ENCODE peak calls at places on chromosomes 5 and 9, in nine cellular contexts. P, A, I, T, M, K, W, V and H are unnamed samples.

GRCh38 chr5:167332291-167332690 is 959.2 kb upstream of the WWC1 start:
- DNase-seq in A (no peak), W (no peak), V (no peak), M (peak; percentile 55), I (no peak), K (no peak), P (no peak), T (no peak), H (no peak)

GRCh38 chr9:77237896-77238295 is 60.6 kb downstream of the VPS13A start:
- DNase-seq in K (no peak), A (no peak), T (no peak), P (no peak), W (no peak), M (no peak), I (no peak), V (no peak), H (no peak)

GRCh38 chr5:82183828-82184227 is 94.3 kb downstream of the RPS23 start:
- DNase-seq in W (no peak), M (no peak), P (no peak), V (no peak), K (no peak), A (peak; percentile 5), T (no peak), I (no peak), H (no peak)

GRCh38 chr9:107142430-107142829 is 140.6 kb upstream of the RAD23B start:
- DNase-seq in V (no peak), W (no peak), A (no peak), I (no peak), M (no peak), K (peak; percentile 11), T (no peak), P (peak; percentile 17), H (no peak)

GRCh38 chr5:149946118-149946517 is 1.5 kb upstream of the PDE6A start:
- DNase-seq in M (no peak), A (no peak), K (no peak), W (no peak), T (no peak), I (no peak), P (no peak), V (no peak), H (peak; percentile 70)

GRCh38 chr5:40165789-40166728 is 513.7 kb upstream of the PTGER4 start:
- DNase-seq in P (no peak), W (no peak), T (peak; percentile 32), I (peak; percentile 44), V (no peak), A (no peak), K (no peak), M (peak; percentile 3), H (no peak)

GRCh38 chr9:82354260-82354659 is 365.7 kb downstream of the SPATA31D1 start:
- DNase-seq in K (no peak), M (no peak), W (no peak), P (no peak), I (no peak), V (no peak), A (no peak), T (no peak), H (no peak)

GRCh38 chr5:95238560-95239325 is 46.2 kb downstream of the MCTP1 start:
- DNase-seq in V (no peak), I (no peak), W (no peak), K (no peak), P (no peak), M (no peak), A (no peak), T (peak; percentile 54), H (peak; percentile 3)

GRCh38 chr5:39024005-39024404 is 50.2 kb downstream of the RICTOR start:
- DNase-seq in M (peak; percentile 44), K (no peak), W (no peak), T (peak; percentile 40), A (peak; percentile 20), V (no peak), P (no peak), I (peak; percentile 55), H (no peak)

DNA sequence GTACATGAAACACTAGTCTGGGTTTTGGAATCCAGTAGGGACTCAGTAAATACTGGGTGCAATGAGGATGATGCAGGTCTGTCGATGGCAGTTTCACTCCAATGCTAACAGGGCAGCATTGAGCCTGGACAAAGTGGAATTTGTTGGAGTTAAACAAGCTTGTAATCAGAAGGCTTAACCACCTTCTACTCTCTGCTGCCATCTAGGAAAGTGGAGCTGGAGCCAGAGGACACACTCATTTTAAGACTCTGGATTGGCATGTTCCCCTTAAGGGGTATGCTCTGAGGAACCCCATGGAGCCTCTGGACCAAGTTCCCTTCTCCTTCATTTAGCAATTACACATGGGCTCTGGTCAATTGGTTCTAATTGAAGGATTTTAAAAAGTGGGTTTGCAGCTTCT is 331.0 kb upstream of the ADAMTSL1 start:
- DNase-seq in A (no peak), T (no peak), W (no peak), V (no peak), K (no peak), P (no peak), M (peak; percentile 31), I (peak; percentile 61), H (peak; percentile 32)
- TF ChIP-seq CTCF in A (no peak), T (peak; percentile 12), W (no peak), V (no peak), K (no peak), P (peak; percentile 53), M (peak; percentile 44), I (peak; percentile 69), H (no peak)

GRCh38 chr9:135187365-135187764 is 99.9 kb downstream of the OLFM1 start:
- DNase-seq in W (no peak), T (no peak), P (no peak), A (no peak), M (no peak), V (no peak), I (no peak), K (no peak), H (no peak)

GRCh38 chr9:135184661-135185459 is 97.4 kb downstream of the OLFM1 start:
- DNase-seq in V (no peak), M (no peak), A (no peak), P (no peak), K (no peak), I (no peak), T (no peak), W (no peak), H (no peak)

GRCh38 chr9:135188681-135189151 is 101.2 kb downstream of the OLFM1 start:
- DNase-seq in P (no peak), V (no peak), W (no peak), T (no peak), M (no peak), A (no peak), K (no peak), I (no peak), H (no peak)

GRCh38 chr9:135184158-135184557 is 96.7 kb downstream of the OLFM1 start:
- DNase-seq in K (no peak), A (no peak), V (no peak), P (no peak), W (no peak), I (no peak), T (no peak), M (no peak), H (no peak)

DNA sequence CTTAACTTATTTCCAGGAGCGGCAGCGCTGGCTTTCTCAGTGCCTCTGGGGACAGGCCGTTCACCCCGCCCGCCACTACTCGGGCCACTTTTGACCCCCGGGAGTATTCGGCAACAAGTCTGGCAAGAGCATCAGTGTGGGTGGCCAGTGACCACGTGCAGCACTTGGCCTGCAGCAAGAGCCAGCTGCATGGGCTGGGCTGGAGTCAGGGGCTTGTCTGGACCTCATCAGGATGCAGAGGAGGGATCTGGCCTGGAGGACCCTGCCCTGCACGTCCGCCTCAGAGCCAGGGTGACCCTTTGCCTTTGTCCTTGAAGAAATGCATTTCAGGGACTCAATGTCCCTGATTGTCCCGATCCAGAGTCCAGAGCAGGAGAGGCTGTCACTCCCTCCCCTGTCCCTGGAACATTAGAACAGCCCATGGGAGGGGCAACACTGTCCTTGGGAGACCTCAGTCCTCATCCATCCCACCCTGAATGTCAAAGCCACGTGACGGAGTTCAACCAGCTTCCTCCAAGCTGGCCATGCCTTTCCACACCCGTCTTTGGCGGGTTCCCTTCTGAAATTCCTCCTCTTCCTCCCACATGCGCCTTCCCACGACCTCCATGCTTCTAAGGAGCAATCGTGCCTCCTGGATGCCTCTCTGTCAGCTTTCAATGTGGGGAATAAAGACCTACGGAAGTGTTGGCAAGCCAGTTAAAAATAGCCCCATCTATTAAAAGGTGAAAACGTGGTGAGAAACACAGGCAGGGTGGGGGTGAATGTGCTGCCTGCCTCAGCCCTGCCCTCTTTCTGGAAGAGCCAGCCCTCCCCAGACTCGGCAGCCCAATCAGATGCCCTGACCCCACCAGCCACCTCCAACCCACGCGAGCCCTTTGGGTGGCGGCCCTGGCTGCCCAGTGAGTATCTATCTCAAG is 99.0 kb downstream of the OLFM1 start:
- DNase-seq in M (no peak), A (peak; percentile 30), I (peak; percentile 81), T (no peak), P (peak; percentile 29), V (no peak), K (peak; percentile 34), W (no peak), H (no peak)
- H3K4me1 ChIP-seq in M (no peaks in the 10 kb centered on the region), A (peaks cover 21% of the 10 kb centered on the region), I (no peaks in the 10 kb centered on the region), T (peaks cover 11% of the 10 kb centered on the region), P (peaks cover 16% of the 10 kb centered on the region), V (no peaks in the 10 kb centered on the region), K (no peaks in the 10 kb centered on the region), W (no peaks in the 10 kb centered on the region), H (no peaks in the 10 kb centered on the region)

DNA sequence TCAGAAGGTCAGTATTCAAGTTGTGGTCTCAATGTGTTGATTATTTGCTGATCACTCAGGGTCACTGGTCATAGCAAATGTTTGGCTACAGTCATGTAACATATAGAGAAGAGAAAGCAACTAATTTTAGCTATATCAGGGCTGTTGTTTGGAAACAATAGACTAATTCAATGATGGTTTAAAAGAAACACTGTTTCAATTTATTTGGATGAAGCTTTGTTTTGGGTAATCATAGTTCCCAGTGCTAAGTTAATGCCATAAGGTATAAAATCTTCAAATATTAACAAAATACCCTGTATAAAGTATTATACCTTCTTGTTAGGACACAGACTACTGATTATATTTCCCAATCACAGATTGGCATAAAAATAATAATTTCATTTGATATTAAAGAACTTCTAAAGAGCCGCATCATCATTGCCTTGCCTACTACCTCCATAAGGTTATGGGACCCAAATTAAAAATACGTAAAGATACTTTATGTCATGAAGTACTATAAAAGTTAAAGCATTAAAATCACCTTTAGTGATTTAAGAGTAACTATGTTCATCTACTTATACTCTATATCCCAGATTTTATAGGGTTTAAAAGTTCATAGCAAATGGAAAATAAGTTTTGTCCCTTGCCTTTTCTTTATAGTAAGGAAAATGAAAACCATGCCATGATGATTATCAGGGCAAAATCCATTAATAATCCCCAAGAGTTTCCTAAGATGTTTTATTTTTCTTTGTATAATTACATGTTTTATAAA is 6.0 kb downstream of the NR3C1 start:
- DNase-seq in K (no peak), W (no peak), I (no peak), P (no peak), V (no peak), M (no peak), T (no peak), A (no peak), H (no peak)
- H3K4me3 ChIP-seq in K (no peak overlapping the region), W (peak overlapping the region; percentile 2), I (peak overlapping the region; percentile 79), P (peak overlapping the region; percentile 88), V (peak overlapping the region; percentile 92), M (no peak overlapping the region), T (no peak overlapping the region), A (no peak overlapping the region), H (no peak overlapping the region)

GRCh38 chr9:109558718-109559151 is 60.6 kb upstream of the PTPN3 start:
- DNase-seq in A (no peak), V (no peak), M (no peak), K (no peak), P (no peak), T (no peak), I (no peak), W (no peak), H (no peak)
- TF ChIP-seq CTCF in A (no peak), V (no peak), M (no peak), K (no peak), P (no peak), T (no peak), I (no peak), W (no peak), H (no peak)

GRCh38 chr9:92983984-92984589 is 36.8 kb downstream of the FGD3 start:
- DNase-seq in M (peak; percentile 50), I (peak; percentile 73), P (no peak), T (no peak), A (no peak), K (no peak), W (no peak), V (no peak), H (no peak)
- H3K4me1 ChIP-seq in M (no peaks in the 10 kb centered on the region), I (no peaks in the 10 kb centered on the region), P (peaks cover 4% of the 10 kb centered on the region), T (no peaks in the 10 kb centered on the region), A (no peaks in the 10 kb centered on the region), K (no peaks in the 10 kb centered on the region), W (no peaks in the 10 kb centered on the region), V (peaks cover 28% of the 10 kb centered on the region), H (no peaks in the 10 kb centered on the region)